ENCODE peak calls at places on chromosomes 6 and 20, in four cellular contexts. One of them, this sample, is unnamed.

GRCh38 chr6:167581637-167582036 is 245.1 kb upstream of the AFDN start:
- DNase-seq in ovary: no peak
- DNase-seq in GM23248: no peak
- DNase-seq in psoas muscle: no peak
- DNase-seq in this sample: no peak

GRCh38 chr20:9407805-9408421 is 106.5 kb upstream of the LAMP5 start:
- DNase-seq in ovary: peak
- DNase-seq in GM23248: peak
- DNase-seq in psoas muscle: no peak
- DNase-seq in this sample: peak

GRCh38 chr20:7985916-7986315 is 33.6 kb downstream of the TMX4 start:
- DNase-seq in ovary: no peak
- DNase-seq in GM23248: no peak
- DNase-seq in psoas muscle: no peak
- DNase-seq in this sample: no peak

GRCh38 chr6:170202416-170203135 is 88.3 kb downstream of the DLL1 start:
- DNase-seq in ovary: no peak
- DNase-seq in GM23248: no peak
- DNase-seq in psoas muscle: no peak
- DNase-seq in this sample: no peak

GRCh38 chr6:124780621-124781020 is 181.6 kb upstream of the RNF217 start:
- DNase-seq in ovary: no peak
- DNase-seq in GM23248: peak
- DNase-seq in psoas muscle: no peak
- DNase-seq in this sample: no peak

GRCh38 chr6:157867981-157868380 is 44.9 kb downstream of the SNX9 start:
- DNase-seq in ovary: no peak
- DNase-seq in GM23248: peak
- DNase-seq in psoas muscle: no peak
- DNase-seq in this sample: peak

GRCh38 chr6:100761841-100762240 is 119.3 kb downstream of the ASCC3 start:
- DNase-seq in ovary: no peak
- DNase-seq in GM23248: no peak
- DNase-seq in psoas muscle: no peak
- DNase-seq in this sample: no peak

GRCh38 chr6:1396952-1397868 is 7.8 kb downstream of the FOXF2 start:
- DNase-seq in ovary: peak
- DNase-seq in GM23248: peak
- DNase-seq in psoas muscle: peak
- DNase-seq in this sample: peak

GRCh38 chr6:3310710-3311109 is 52.0 kb downstream of the PSMG4 start:
- DNase-seq in ovary: no peak
- DNase-seq in GM23248: no peak
- DNase-seq in psoas muscle: no peak
- DNase-seq in this sample: no peak

DNA sequence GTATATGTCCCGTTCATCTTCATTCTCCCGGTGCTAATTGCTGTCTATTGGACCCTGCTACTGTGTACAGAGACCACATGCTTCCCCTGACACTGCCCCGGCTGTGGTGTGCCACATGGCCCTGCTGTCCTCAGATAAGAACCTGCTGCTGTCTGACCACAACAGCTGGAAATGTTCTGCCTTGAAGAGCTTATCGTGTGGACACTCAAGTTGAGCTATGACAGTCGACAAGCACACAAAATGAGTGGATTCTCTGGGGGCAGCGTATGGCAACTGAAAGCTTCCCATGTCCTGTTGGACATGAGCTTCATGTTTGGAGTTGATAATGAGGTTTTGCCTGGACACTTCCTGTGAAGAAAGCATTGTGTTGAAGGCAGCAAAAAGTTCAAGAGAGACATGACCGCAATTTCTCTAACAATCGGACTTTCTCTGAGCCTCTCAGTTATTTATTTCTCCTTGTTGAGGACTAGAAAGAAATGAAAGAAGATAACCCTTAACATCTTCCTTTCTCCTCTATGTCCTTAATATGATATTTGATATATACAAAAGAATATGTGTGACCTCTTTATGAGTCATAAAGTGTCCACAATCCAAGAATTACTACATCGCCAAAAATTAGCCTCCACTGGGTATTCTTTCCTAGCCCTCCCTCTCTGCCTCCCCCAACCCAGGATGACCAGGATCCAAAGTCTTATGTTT is 187.1 kb upstream of the TCF21 start:
- DNase-seq in ovary: no peak
- DNase-seq in GM23248: no peak
- DNase-seq in psoas muscle: no peak
- DNase-seq in this sample: no peak
- H3K4me3 ChIP-seq in ovary: no peak
- H3K4me3 ChIP-seq in GM23248: no peak
- H3K4me3 ChIP-seq in psoas muscle: no peak
- H3K4me3 ChIP-seq in this sample: no peak

DNA sequence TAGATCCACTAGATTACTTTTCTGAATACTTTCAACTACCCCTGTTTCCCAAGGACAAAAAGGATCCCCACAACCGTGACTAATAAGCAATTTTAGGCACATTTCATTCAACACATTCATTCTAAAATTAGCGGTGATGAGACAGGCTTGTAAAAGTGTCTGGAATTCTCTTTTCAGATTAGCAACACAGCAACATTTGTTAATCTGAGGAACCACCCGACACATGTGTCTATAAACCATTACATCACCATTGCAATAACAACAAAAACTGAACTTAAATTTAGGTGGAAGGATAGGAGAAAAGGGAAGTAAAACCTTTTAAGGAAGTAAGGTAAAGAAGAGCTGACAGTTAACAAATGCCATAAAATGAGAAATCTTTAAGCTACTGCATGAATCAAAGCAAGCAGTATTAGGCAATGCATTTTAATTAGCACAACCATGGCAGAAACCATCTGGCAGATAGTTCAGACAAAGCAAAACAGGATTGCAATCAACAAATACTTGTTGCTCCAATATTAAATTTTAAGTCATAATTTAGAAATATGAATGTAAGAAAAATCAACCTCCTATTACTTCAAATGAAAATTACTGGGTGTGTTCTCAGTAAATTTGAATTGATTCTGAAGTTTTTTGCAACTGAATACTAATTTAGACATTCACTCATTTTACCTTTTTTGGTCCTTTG is 49.0 kb downstream of the MAP3K7 start:
- DNase-seq in ovary: no peak
- DNase-seq in GM23248: peak
- DNase-seq in psoas muscle: no peak
- DNase-seq in this sample: peak
- H3K4me3 ChIP-seq in ovary: no peak
- H3K4me3 ChIP-seq in GM23248: no peak
- H3K4me3 ChIP-seq in psoas muscle: no peak
- H3K4me3 ChIP-seq in this sample: no peak

DNA sequence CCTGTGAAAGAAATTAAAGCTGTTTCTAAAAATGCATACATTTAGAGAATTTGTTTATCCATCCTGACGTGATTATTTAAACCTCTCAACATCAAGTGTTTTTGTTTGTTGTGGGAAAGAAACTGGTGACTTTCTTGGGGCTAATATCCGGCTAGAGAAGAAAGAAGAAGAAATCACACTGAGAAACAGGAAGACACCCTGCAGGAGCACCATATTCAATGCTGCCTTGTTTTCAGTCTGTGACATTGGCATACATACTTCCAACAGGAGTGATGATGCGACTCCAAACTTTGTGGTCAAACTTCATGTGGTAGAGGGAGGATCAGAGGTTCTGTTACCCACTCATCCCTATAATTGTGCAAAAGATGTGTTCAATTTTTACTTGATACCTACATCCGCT is 997.6 kb upstream of the CITED2 start:
- DNase-seq in ovary: no peak
- DNase-seq in GM23248: no peak
- DNase-seq in psoas muscle: no peak
- DNase-seq in this sample: no peak
- H3K4me3 ChIP-seq in ovary: no peak
- H3K4me3 ChIP-seq in GM23248: no peak
- H3K4me3 ChIP-seq in psoas muscle: no peak
- H3K4me3 ChIP-seq in this sample: no peak

GRCh38 chr20:11918280-11918952 is 723 bp downstream of the BTBD3 start:
- DNase-seq in ovary: no peak
- DNase-seq in GM23248: peak
- DNase-seq in psoas muscle: no peak
- DNase-seq in this sample: no peak

GRCh38 chr20:11920083-11920482 is 2.4 kb downstream of the BTBD3 start:
- DNase-seq in ovary: no peak
- DNase-seq in GM23248: no peak
- DNase-seq in psoas muscle: no peak
- DNase-seq in this sample: no peak

GRCh38 chr20:11919571-11919970 is 1.9 kb downstream of the BTBD3 start:
- DNase-seq in ovary: no peak
- DNase-seq in GM23248: no peak
- DNase-seq in psoas muscle: no peak
- DNase-seq in this sample: no peak

GRCh38 chr20:11917663-11918062 is at the start of gene BTBD3:
- DNase-seq in ovary: peak
- DNase-seq in GM23248: peak
- DNase-seq in psoas muscle: peak
- DNase-seq in this sample: peak

DNA sequence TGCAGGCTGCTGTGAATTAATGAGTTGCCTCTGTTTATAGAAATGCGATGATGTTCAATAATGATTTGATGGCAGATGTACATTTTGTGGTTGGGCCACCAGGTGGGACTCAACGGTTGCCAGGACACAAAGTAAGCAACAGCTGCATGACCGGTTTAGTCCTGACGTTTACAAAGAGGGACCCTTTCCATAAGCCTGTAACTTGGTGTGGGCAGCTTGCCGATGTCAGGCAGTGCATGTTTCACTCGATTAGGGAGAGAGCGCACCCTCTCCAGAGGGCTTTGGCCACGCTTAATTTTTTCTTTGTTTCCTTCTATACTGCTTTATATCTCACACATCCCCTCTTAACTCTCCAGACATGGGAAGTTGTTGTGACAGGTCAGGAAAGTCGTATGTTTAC is 1.4 kb downstream of the BTBD3 start:
- DNase-seq in ovary: no peak
- DNase-seq in GM23248: no peak
- DNase-seq in psoas muscle: no peak
- DNase-seq in this sample: no peak
- H3K4me3 ChIP-seq in ovary: peak
- H3K4me3 ChIP-seq in GM23248: no peak
- H3K4me3 ChIP-seq in psoas muscle: peak
- H3K4me3 ChIP-seq in this sample: no peak

DNA sequence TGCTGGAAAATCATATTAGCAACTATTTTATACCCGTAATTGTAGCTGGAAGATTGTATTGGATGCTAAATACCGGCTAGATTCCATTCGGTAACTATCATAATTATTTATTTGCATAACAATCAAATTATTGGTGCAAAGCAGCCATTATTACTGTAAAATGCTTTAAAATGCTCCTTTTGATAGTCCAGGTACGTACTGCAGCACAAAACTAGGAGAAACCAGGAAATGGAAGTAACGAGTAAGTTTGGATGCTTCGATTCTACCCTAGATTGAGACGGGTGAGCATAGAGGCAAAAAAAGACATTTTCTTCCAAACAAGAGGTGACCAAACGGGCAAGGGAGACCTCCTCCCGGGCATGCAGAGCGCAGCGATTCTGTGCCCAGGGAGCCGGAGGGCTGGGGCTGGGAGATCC is 478 bp upstream of the XRN2 start:
- DNase-seq in ovary: no peak
- DNase-seq in GM23248: no peak
- DNase-seq in psoas muscle: no peak
- DNase-seq in this sample: no peak
- H3K4me3 ChIP-seq in ovary: peak
- H3K4me3 ChIP-seq in GM23248: peak
- H3K4me3 ChIP-seq in psoas muscle: peak
- H3K4me3 ChIP-seq in this sample: peak

GRCh38 chr20:20070871-20071726 is 18.8 kb downstream of the CFAP61 start:
- DNase-seq in ovary: no peak
- DNase-seq in GM23248: no peak
- DNase-seq in psoas muscle: no peak
- DNase-seq in this sample: no peak
- H3K4me3 ChIP-seq in ovary: no peak
- H3K4me3 ChIP-seq in GM23248: no peak
- H3K4me3 ChIP-seq in psoas muscle: no peak
- H3K4me3 ChIP-seq in this sample: no peak

GRCh38 chr20:37266940-37267683 is 5.5 kb upstream of the GHRH start:
- DNase-seq in ovary: no peak
- DNase-seq in GM23248: no peak
- DNase-seq in psoas muscle: no peak
- DNase-seq in this sample: no peak

GRCh38 chr20:37271421-37271768 is 9.8 kb upstream of the GHRH start:
- DNase-seq in ovary: no peak
- DNase-seq in GM23248: no peak
- DNase-seq in psoas muscle: no peak
- DNase-seq in this sample: no peak

GRCh38 chr20:37265152-37265551 is 3.5 kb upstream of the GHRH start:
- DNase-seq in ovary: no peak
- DNase-seq in GM23248: no peak
- DNase-seq in psoas muscle: no peak
- DNase-seq in this sample: no peak

GRCh38 chr20:37270586-37271420 is 9.2 kb upstream of the GHRH start:
- DNase-seq in ovary: no peak
- DNase-seq in GM23248: no peak
- DNase-seq in psoas muscle: no peak
- DNase-seq in this sample: no peak

GRCh38 chr20:37267684-37268313 is 6.2 kb upstream of the GHRH start:
- DNase-seq in ovary: no peak
- DNase-seq in GM23248: no peak
- DNase-seq in psoas muscle: no peak
- DNase-seq in this sample: no peak
- H3K4me3 ChIP-seq in ovary: no peak
- H3K4me3 ChIP-seq in GM23248: no peak
- H3K4me3 ChIP-seq in psoas muscle: no peak
- H3K4me3 ChIP-seq in this sample: no peak

DNA sequence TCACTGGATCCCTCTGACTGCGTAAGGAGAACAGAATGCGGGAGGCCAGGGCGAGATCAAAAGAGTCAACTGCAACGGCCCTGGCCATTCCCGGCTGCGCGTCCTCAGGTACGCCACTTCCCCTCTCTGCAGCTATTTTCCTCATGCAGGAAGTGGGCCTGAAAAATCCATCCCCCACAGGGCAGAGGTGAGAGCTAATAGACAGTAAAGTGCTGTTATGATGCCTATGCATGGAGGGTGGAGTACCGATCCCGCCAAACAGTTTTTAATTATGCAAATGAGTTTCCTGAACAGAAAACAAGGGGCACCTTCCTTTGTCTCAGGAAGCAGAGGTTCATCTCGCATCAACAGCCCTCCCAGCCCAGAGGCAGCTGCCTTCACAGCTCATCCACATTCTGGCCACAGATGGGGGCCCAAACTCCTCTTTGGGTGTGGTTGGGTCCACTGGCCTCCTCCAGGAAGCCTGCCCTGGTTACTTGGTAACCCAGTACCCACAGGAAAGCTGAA is 9.3 kb downstream of the PREX1 start:
- DNase-seq in ovary: no peak
- DNase-seq in GM23248: no peak
- DNase-seq in psoas muscle: no peak
- DNase-seq in this sample: no peak
- H3K4me3 ChIP-seq in ovary: no peak
- H3K4me3 ChIP-seq in GM23248: no peak
- H3K4me3 ChIP-seq in psoas muscle: no peak
- H3K4me3 ChIP-seq in this sample: no peak